ENCODE peak calls at places on chromosomes 13 and 19, in four cellular contexts. One of them, this sample, is unnamed.

GRCh38 chr19:10430505-10431253 is 10.3 kb downstream of the PDE4A start:
- DNase-seq in mesendoderm: no peak
- DNase-seq in H9: no peak
- DNase-seq in H1: peak
- DNase-seq in this sample: peak

GRCh38 chr19:22545751-22546150 is 88.4 kb upstream of the ZNF492 start:
- DNase-seq in mesendoderm: peak
- DNase-seq in H9: no peak
- DNase-seq in H1: peak
- DNase-seq in this sample: no peak

GRCh38 chr19:16062789-16063188 is 13.5 kb upstream of the TPM4 start:
- DNase-seq in mesendoderm: peak
- DNase-seq in H9: peak
- DNase-seq in H1: peak
- DNase-seq in this sample: no peak

GRCh38 chr13:66887088-66887487 is 343.0 kb downstream of the PCDH9 start:
- DNase-seq in mesendoderm: no peak
- DNase-seq in H9: no peak
- DNase-seq in H1: no peak
- DNase-seq in this sample: peak

GRCh38 chr13:35874704-35875103 is 256.5 kb downstream of the DCLK1 start:
- DNase-seq in mesendoderm: no peak
- DNase-seq in H9: no peak
- DNase-seq in H1: no peak
- DNase-seq in this sample: no peak

GRCh38 chr19:28444371-28444770 is 768.6 kb downstream of the UQCRFS1 start:
- DNase-seq in mesendoderm: no peak
- DNase-seq in H9: no peak
- DNase-seq in H1: no peak
- DNase-seq in this sample: no peak

GRCh38 chr19:31372245-31372781 is 23.1 kb upstream of the TSHZ3 start:
- DNase-seq in mesendoderm: no peak
- DNase-seq in H9: no peak
- DNase-seq in H1: no peak
- DNase-seq in this sample: no peak

GRCh38 chr13:91368676-91369425 is 21.4 kb downstream of the MIR17HG start:
- DNase-seq in mesendoderm: no peak
- DNase-seq in H9: no peak
- DNase-seq in H1: no peak
- DNase-seq in this sample: peak

GRCh38 chr13:66635526-66635925 is 594.6 kb downstream of the PCDH9 start:
- DNase-seq in mesendoderm: no peak
- DNase-seq in H9: no peak
- DNase-seq in H1: no peak
- DNase-seq in this sample: peak

GRCh38 chr13:52882803-52883202 is 34.4 kb upstream of the PCDH8 start:
- DNase-seq in mesendoderm: no peak
- DNase-seq in H9: no peak
- DNase-seq in H1: no peak
- DNase-seq in this sample: no peak

GRCh38 chr13:24215732-24216131 is 55.2 kb downstream of the SPATA13 start:
- DNase-seq in mesendoderm: peak
- DNase-seq in H9: no peak
- DNase-seq in H1: no peak
- DNase-seq in this sample: peak

GRCh38 chr13:44974056-44974798 is 15.0 kb downstream of the NUFIP1 start:
- DNase-seq in mesendoderm: no peak
- DNase-seq in H9: no peak
- DNase-seq in H1: no peak
- DNase-seq in this sample: peak

GRCh38 chr19:6551607-6552450 is 21.0 kb downstream of the TNFSF9 start:
- DNase-seq in mesendoderm: peak
- DNase-seq in H9: peak
- DNase-seq in H1: peak
- DNase-seq in this sample: no peak

GRCh38 chr13:30257433-30258099 is 49.8 kb downstream of the KATNAL1 start:
- DNase-seq in mesendoderm: peak
- DNase-seq in H9: peak
- DNase-seq in H1: peak
- DNase-seq in this sample: peak

DNA sequence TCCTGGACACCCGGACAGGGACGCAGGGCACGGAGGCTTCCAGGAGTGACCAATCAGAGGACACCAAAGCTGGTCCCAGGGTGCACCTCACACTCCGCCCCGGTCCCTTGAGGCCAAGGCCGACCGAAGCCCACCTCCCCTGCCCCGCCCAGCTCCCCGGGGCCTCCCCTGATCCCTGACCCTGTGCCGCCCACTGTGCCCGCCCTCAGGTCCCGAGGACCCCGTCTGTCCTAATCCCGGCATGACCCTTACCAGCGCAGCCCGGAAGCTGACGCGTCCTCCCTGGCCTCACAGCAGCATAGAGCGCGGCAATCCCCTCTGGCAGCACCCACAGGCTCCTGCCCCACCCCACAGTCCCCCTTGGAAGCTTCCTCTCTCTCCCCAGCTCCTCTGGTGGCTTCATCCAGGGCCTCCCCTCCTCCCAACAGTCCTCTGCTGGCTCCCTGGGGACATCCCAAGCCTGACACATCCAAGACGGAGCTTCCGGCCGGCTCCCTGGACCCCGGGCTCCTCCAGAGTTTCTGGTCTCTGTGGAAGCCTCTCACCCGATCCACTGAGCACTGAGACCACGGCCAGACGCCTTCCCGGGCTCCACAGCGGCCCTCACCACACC is 7.4 kb upstream of the CDC34 start:
- DNase-seq in mesendoderm: no peak
- DNase-seq in H9: no peak
- DNase-seq in H1: no peak
- DNase-seq in this sample: peak
- H4K8ac ChIP-seq in mesendoderm: no peak
- H4K8ac ChIP-seq in H9: no peak
- H4K8ac ChIP-seq in H1: no peak
- H4K8ac ChIP-seq in this sample: peak

GRCh38 chr19:42402376-42403116 is 12.4 kb upstream of the CNFN start:
- DNase-seq in mesendoderm: no peak
- DNase-seq in H9: no peak
- DNase-seq in H1: no peak
- DNase-seq in this sample: no peak
- H3K56ac ChIP-seq in mesendoderm: peak
- H3K56ac ChIP-seq in H9: no peak
- H3K56ac ChIP-seq in H1: no peak
- H3K56ac ChIP-seq in this sample: no peak

GRCh38 chr19:35734889-35735288 is 7.4 kb downstream of the IGFLR1 start:
- DNase-seq in mesendoderm: no peak
- DNase-seq in H9: no peak
- DNase-seq in H1: no peak
- DNase-seq in this sample: no peak

GRCh38 chr19:35734273-35734672 is 8.0 kb downstream of the IGFLR1 start:
- DNase-seq in mesendoderm: no peak
- DNase-seq in H9: no peak
- DNase-seq in H1: no peak
- DNase-seq in this sample: no peak

GRCh38 chr19:35731779-35732405 is 10.4 kb downstream of the IGFLR1 start:
- DNase-seq in mesendoderm: no peak
- DNase-seq in H9: no peak
- DNase-seq in H1: no peak
- DNase-seq in this sample: no peak

GRCh38 chr19:35732540-35733179 is 9.6 kb downstream of the IGFLR1 start:
- DNase-seq in mesendoderm: no peak
- DNase-seq in H9: no peak
- DNase-seq in H1: no peak
- DNase-seq in this sample: no peak

DNA sequence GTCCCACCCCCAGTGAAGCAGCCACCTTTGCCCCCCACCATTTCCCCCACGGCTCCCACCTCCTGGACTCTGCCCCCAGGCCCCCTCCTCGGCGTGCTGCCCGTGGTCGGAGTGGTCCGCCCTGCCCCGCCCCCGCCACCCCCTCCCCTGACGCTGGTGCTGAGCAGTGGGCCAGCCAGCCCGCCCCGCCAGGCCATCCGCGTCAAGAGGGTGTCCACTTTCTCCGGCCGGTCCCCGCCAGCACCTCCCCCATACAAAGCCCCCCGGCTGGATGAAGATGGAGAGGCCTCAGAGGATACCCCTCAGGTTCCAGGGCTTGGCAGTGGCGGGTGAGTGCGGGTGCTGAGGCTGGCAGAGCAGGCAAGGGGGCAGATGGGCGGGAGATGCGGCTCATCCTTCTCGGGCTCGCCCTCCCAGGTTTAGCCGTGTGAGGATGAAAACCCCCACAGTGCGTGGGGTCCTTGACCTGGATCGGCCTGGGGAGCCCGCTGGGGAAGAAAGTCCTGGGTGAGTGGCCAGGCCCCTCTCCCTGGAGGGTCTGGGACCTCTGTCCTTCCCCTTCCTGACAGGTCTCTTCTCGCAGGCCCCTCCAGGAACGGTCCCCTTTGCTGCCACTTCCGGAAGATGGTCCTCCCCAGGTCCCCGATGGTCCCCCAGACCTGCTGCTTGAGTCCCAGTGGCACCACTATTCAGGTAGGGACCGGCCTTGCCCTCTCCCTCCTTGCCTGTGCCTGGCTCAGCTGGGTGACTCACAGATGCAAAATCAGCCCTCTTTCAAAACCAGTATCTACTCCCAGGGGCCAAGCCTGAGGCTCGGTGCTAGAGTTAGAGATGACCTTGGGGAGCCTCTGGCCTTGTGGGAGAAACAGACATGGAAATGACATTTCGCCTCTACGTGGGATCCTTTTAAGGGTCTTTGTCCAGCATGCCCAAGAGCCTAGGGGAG is 8.8 kb downstream of the IGFLR1 start:
- DNase-seq in mesendoderm: no peak
- DNase-seq in H9: no peak
- DNase-seq in H1: no peak
- DNase-seq in this sample: no peak
- H4K8ac ChIP-seq in mesendoderm: no peak
- H4K8ac ChIP-seq in H9: no peak
- H4K8ac ChIP-seq in H1: no peak
- H4K8ac ChIP-seq in this sample: no peak

GRCh38 chr13:56015919-56016318 is 1124.8 kb upstream of the PRR20A start:
- DNase-seq in mesendoderm: no peak
- DNase-seq in H9: no peak
- DNase-seq in H1: no peak
- DNase-seq in this sample: no peak

GRCh38 chr13:56020425-56020824 is 1120.3 kb upstream of the PRR20A start:
- DNase-seq in mesendoderm: no peak
- DNase-seq in H9: no peak
- DNase-seq in H1: no peak
- DNase-seq in this sample: no peak

DNA sequence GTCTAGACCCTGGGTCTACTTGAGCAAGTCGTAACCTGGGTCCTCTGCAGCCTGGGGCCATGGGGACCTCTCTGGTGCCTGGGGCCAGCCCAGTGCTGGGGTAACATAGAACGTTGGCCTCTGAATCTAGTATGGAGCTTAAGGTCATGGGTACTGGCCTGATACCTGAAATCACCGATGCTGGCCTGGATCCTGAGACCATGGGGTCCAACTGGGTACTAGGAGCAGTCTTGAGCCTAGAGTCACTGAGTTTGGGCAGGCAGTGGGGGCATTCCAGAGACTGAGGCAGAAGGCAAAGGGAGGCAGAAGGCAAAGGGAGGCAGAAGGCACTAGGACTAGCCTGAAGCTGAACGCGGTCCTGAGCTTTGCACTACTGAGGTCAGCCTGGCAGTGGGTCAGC is 1121.1 kb upstream of the PRR20A start:
- DNase-seq in mesendoderm: no peak
- DNase-seq in H9: no peak
- DNase-seq in H1: no peak
- DNase-seq in this sample: no peak
- H3K56ac ChIP-seq in mesendoderm: no peak
- H3K56ac ChIP-seq in H9: no peak
- H3K56ac ChIP-seq in H1: no peak
- H3K56ac ChIP-seq in this sample: no peak

DNA sequence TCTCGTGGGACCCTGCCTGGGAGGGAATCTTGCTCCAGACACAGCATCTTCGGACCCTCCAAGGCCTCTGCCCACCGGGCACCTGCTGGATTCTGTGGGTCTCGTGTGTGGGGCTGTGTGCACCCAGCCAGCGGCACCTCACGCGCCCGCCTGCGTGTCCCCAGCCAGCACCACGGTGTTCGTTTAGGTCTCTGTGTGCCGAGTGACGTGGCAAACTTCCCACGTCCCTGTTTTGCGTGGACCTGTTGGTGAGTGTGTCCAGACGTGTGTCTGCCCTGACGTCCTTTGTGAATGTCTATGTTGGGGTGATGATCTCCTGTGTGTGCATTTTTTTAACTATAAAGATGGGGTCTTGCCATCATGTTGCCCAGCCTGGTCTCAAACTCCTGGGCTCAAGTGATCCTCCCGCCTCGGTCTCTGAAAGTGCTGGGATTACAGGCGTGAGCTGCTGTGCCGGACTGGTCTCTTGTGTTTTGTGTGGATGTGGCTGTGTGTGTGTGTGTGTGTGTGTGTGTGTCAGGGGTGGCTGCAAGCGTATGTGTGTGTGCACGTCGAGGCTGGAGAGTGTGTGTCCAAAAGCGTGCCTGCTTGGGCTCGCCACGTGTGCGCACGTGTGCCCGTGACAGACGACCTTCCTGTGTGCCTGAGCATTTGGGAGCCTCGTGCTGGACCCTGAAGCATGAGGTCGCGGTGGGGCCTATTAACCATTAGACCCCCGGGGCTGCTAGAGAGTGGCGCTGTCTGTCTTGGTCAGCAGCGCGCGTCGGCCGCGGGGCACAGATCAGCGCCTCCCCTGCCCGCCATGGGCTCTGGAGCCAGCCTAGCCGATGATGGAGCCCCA is 15.7 kb downstream of the ARID3A start:
- DNase-seq in mesendoderm: no peak
- DNase-seq in H9: no peak
- DNase-seq in H1: no peak
- DNase-seq in this sample: no peak
- H4K8ac ChIP-seq in mesendoderm: no peak
- H4K8ac ChIP-seq in H9: no peak
- H4K8ac ChIP-seq in H1: no peak
- H4K8ac ChIP-seq in this sample: peak

GRCh38 chr19:33459691-33460090 is 61.9 kb downstream of the PEPD start:
- DNase-seq in mesendoderm: no peak
- DNase-seq in H9: peak
- DNase-seq in H1: no peak
- DNase-seq in this sample: no peak

GRCh38 chr19:33459220-33459619 is 62.4 kb downstream of the PEPD start:
- DNase-seq in mesendoderm: no peak
- DNase-seq in H9: peak
- DNase-seq in H1: no peak
- DNase-seq in this sample: no peak

GRCh38 chr19:33461256-33462111 is 60.1 kb downstream of the PEPD start:
- DNase-seq in mesendoderm: no peak
- DNase-seq in H9: peak
- DNase-seq in H1: no peak
- DNase-seq in this sample: no peak

GRCh38 chr19:33458807-33459206 is 62.8 kb downstream of the PEPD start:
- DNase-seq in mesendoderm: no peak
- DNase-seq in H9: peak
- DNase-seq in H1: no peak
- DNase-seq in this sample: no peak

GRCh38 chr19:33460221-33460908 is 61.2 kb downstream of the PEPD start:
- DNase-seq in mesendoderm: no peak
- DNase-seq in H9: peak
- DNase-seq in H1: no peak
- DNase-seq in this sample: no peak
- H3K56ac ChIP-seq in mesendoderm: no peak
- H3K56ac ChIP-seq in H9: no peak
- H3K56ac ChIP-seq in H1: no peak
- H3K56ac ChIP-seq in this sample: no peak